ENCODE peak calls at places on chromosomes 3 and 15, in seven cellular contexts. X is type B pancreatic cell, K is AG10803, D is endothelial cell, Y is GM10248, P is GM23338, W is IMR-90. U is an unnamed sample.

GRCh38 chr3:122458992-122459391 is 43.1 kb upstream of the WDR5B start:
- DNase-seq in P (peak), X (no peak), W (peak), D (no peak), Y (no peak), K (peak), U (no peak)

GRCh38 chr3:195813916-195814486 is 2.3 kb upstream of the MUC4 start:
- DNase-seq in D (no peak), W (no peak), P (no peak), Y (no peak), X (no peak), K (no peak), U (no peak)

GRCh38 chr3:52090131-52090548 is 33.8 kb upstream of the DUSP7 start:
- DNase-seq in Y (no peak), D (no peak), W (peak), K (peak), X (no peak), P (no peak), U (no peak)

GRCh38 chr15:84142888-84143337 is 92.7 kb upstream of the GOLGA6L4 start:
- DNase-seq in K (peak), Y (peak), X (no peak), W (peak), D (peak), P (peak), U (peak)

GRCh38 chr3:178186666-178187065 is 349.6 kb upstream of the KCNMB2 start:
- DNase-seq in P (no peak), W (no peak), X (no peak), Y (no peak), K (no peak), D (no peak), U (no peak)

GRCh38 chr15:36294359-36294758 is 285.1 kb upstream of the CDIN1 start:
- DNase-seq in Y (no peak), P (peak), D (no peak), X (no peak), K (no peak), W (peak), U (no peak)

GRCh38 chr15:83698294-83698693 is 44.4 kb downstream of the ADAMTSL3 start:
- DNase-seq in D (no peak), P (no peak), X (no peak), W (peak), Y (no peak), K (peak), U (no peak)

GRCh38 chr3:62659660-62660059 is 215.6 kb downstream of the CADPS start:
- DNase-seq in W (no peak), P (peak), D (no peak), K (no peak), X (no peak), Y (no peak), U (no peak)

GRCh38 chr3:137970914-137971831 is 38.8 kb upstream of the CLDN18 start:
- DNase-seq in Y (peak), D (peak), W (peak), P (peak), X (peak), K (peak), U (no peak)

GRCh38 chr15:92033319-92033718 is 179.8 kb downstream of the SLCO3A1 start:
- DNase-seq in K (no peak), W (no peak), X (no peak), P (no peak), Y (no peak), D (no peak), U (no peak)

GRCh38 chr3:39273119-39273518 is 6.7 kb downstream of the CX3CR1 start:
- DNase-seq in X (no peak), P (peak), W (no peak), Y (no peak), K (no peak), D (no peak), U (no peak)
- TF ChIP-seq CTCF in X (peak), P (peak), W (no peak), Y (no peak), K (no peak), D (no peak), U (no peak)

DNA sequence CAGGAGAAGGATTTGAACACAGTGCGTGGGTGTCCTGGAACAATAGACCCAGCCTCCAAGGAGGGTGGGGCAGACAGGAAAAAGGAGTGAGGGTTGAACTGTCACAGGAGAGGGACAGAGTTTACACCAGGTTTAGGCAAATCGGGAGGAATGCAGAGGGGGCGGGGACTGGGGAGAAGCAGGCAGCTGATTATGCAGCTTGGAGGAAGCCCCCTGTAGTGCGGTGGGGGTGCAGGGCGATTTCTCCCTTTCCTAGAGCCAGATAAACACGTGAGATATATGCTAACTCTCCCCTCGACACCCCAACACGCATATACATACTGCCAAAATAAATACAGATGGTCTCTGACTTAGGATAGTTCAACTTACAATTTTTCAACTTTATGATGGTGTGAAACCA is 108.6 kb upstream of the PRR20G start:
- DNase-seq in D (no peak), X (no peak), Y (no peak), K (no peak), W (no peak), P (peak), U (no peak)
- TF ChIP-seq CTCF in D (no peak), X (no peak), Y (no peak), K (no peak), W (no peak), P (no peak), U (no peak)

DNA sequence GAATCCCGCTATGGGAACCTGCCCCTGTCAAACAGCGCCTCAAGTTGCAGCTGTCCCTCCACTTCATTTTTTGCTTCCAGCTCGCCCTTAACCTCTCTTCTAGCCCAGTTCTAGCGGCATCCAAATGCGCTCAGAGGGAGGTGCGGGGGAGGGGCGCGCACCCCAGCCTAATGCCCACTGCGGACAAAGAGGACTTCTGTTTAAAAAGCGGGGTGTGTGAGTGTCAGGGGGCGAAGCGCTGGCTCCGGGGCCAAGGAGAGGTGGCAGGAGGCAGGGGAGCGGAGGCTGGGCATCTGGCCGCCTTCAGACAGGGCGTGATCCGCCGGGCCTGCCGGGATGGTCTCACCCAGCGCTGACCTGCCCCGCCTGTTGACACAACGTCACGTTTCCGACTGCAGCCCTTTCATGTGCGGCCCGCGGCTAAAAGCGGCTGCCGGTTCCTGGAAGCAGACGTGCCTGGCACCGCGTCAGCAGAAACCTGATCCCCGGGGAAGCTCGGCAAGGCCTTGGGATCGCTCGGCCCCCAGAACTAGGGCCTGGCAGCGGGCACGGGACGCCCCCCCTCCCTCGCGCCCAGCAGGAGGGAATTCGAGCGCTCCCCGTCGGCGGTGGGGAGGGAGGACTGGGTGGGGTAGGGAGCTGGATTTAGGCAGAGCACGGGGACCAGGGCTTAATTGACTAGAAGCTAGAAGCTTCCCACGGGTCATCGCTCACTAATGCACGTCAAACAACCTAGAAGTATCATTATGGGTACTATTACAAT is 7.6 kb downstream of the BHLHE40 start:
- DNase-seq in W (peak), P (peak), Y (peak), D (peak), K (peak), X (peak), U (peak)
- TF ChIP-seq CTCF in W (peak), P (no peak), Y (no peak), D (no peak), K (peak), X (no peak), U (no peak)

GRCh38 chr15:66838202-66838601 is 136.2 kb downstream of the SMAD6 start:
- DNase-seq in Y (no peak), P (no peak), W (no peak), D (no peak), K (no peak), X (no peak), U (no peak)

GRCh38 chr15:66840615-66841014 is 138.6 kb downstream of the SMAD6 start:
- DNase-seq in K (no peak), X (no peak), P (no peak), D (no peak), W (no peak), Y (no peak), U (no peak)

GRCh38 chr15:66839511-66840112 is 137.6 kb downstream of the SMAD6 start:
- DNase-seq in W (peak), K (peak), X (no peak), Y (no peak), D (no peak), P (no peak), U (no peak)

GRCh38 chr15:66836476-66837030 is 134.5 kb downstream of the SMAD6 start:
- DNase-seq in W (no peak), Y (no peak), P (no peak), X (no peak), D (no peak), K (no peak), U (no peak)

DNA sequence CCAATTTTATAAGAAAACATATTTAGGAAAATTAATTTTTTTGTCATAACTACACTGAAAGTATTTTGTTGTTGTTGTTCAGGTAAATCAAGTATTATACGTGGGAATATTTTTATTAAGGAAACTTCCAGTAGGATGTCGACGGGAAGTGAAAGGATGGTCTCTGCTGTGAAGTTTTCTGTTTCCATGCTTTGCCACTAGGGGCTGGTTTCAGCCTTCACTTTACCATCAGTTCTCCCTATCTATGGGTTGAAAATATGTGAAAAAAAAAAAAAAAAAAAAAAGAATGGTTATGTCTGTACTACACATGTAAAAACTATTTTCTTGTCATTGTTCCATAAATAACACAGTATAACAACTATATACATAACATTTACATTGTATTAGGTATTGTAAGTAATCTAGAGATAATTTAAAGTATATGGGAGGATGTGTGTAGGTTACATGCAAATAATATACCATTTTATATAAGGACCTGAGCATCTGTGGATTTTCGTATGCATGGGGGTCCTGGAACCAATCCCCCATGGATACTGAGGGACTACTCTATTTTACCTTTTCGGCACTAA is 136.7 kb downstream of the SMAD6 start:
- DNase-seq in X (no peak), K (peak), P (peak), Y (no peak), D (peak), W (peak), U (no peak)
- TF ChIP-seq CTCF in X (peak), K (peak), P (peak), Y (no peak), D (peak), W (peak), U (peak)

DNA sequence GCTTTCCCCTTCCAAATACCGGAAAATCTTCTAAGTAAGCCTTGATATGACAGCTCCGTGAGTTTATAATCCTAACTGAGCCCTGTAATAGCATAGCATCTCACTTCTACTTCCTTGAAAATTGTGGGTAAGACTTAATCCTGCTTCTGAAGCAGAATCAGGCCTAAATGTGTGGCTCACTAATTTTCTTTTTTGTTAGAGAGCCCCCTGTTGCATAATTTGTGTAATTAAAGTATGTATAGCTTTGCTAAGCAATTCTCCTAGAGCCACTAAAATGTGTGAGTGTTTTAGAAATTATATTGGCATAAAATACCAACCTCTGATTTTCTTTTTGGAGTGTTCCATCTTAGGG is 304.4 kb downstream of the FGF12 start:
- DNase-seq in Y (no peak), X (no peak), W (no peak), K (no peak), D (no peak), P (peak), U (no peak)
- TF ChIP-seq CTCF in Y (no peak), X (peak), W (peak), K (no peak), D (peak), P (peak), U (no peak)